ENCODE peak calls at places on chromosome 21, in eight cellular contexts. R, K, M, W, A, P, Z and V are unnamed samples.

GRCh38 chr21:44290327-44291077 is 4.8 kb downstream of the AIRE start:
- DNase-seq in R (no peak), K (no peak), M (no peak), W (no peak), A (no peak), P (no peak), Z (no peak), V (no peak)

GRCh38 chr21:34889287-34889536 is 159.9 kb downstream of the RUNX1 start:
- DNase-seq in R (peak), K (peak), M (peak), W (peak), A (no peak), P (peak), Z (peak), V (no peak)

GRCh38 chr21:32456497-32456918 is 44.0 kb downstream of the EVA1C start:
- DNase-seq in R (no peak), K (no peak), M (peak), W (no peak), A (no peak), P (peak), Z (no peak), V (no peak)

GRCh38 chr21:44397431-44398031 is 44.1 kb downstream of the TRPM2 start:
- DNase-seq in R (no peak), K (no peak), M (no peak), W (no peak), A (no peak), P (no peak), Z (no peak), V (no peak)

GRCh38 chr21:20882462-20883415 is 115.5 kb upstream of the NCAM2 start:
- DNase-seq in R (no peak), K (no peak), M (peak), W (no peak), A (no peak), P (peak), Z (peak), V (no peak)

GRCh38 chr21:45289655-45290515 is 2.2 kb upstream of the POFUT2 start:
- DNase-seq in R (no peak), K (no peak), M (no peak), W (no peak), A (no peak), P (no peak), Z (no peak), V (peak)

GRCh38 chr21:34834852-34835501 is 166.2 kb downstream of the CLIC6 start:
- DNase-seq in R (no peak), K (no peak), M (no peak), W (no peak), A (no peak), P (no peak), Z (no peak), V (no peak)

GRCh38 chr21:14273736-14274538 is 58.0 kb downstream of the RBM11 start:
- DNase-seq in R (no peak), K (peak), M (peak), W (no peak), A (no peak), P (peak), Z (no peak), V (no peak)

GRCh38 chr21:32316363-32317215 is 17.9 kb downstream of the MRAP start:
- DNase-seq in R (no peak), K (no peak), M (no peak), W (no peak), A (no peak), P (no peak), Z (no peak), V (no peak)

GRCh38 chr21:29771491-29772066 is 168.2 kb downstream of the GRIK1 start:
- DNase-seq in R (no peak), K (no peak), M (peak), W (no peak), A (no peak), P (no peak), Z (no peak), V (no peak)

GRCh38 chr21:44533891-44534627 is 5.9 kb downstream of the KRTAP10-1 start:
- DNase-seq in R (no peak), K (no peak), M (no peak), W (no peak), A (no peak), P (no peak), Z (no peak), V (peak)

GRCh38 chr21:30152792-30153191 is 13.8 kb downstream of the CLDN17 start:
- DNase-seq in R (no peak), K (no peak), M (peak), W (no peak), A (no peak), P (no peak), Z (no peak), V (no peak)

GRCh38 chr21:35217504-35218060 is 168.5 kb upstream of the RUNX1 start:
- DNase-seq in R (no peak), K (no peak), M (peak), W (no peak), A (no peak), P (no peak), Z (no peak), V (no peak)

GRCh38 chr21:44049606-44050005 is 37.5 kb downstream of the TRAPPC10 start:
- DNase-seq in R (no peak), K (no peak), M (no peak), W (no peak), A (no peak), P (no peak), Z (no peak), V (no peak)

GRCh38 chr21:44857127-44857892 is 16.2 kb downstream of the PTTG1IP start:
- DNase-seq in R (no peak), K (no peak), M (no peak), W (no peak), A (no peak), P (no peak), Z (no peak), V (no peak)

GRCh38 chr21:21057349-21058062 is 59.3 kb downstream of the NCAM2 start:
- DNase-seq in R (no peak), K (no peak), M (no peak), W (no peak), A (no peak), P (no peak), Z (no peak), V (no peak)

GRCh38 chr21:35138665-35139381 is 89.7 kb upstream of the RUNX1 start:
- DNase-seq in R (peak), K (no peak), M (peak), W (no peak), A (no peak), P (no peak), Z (no peak), V (no peak)

GRCh38 chr21:44966135-44967081 is 26.6 kb downstream of the SLX9 start:
- DNase-seq in R (no peak), K (peak), M (no peak), W (no peak), A (no peak), P (peak), Z (no peak), V (no peak)

GRCh38 chr21:16644690-16645089 is 868.2 kb upstream of the CXADR start:
- DNase-seq in R (no peak), K (no peak), M (peak), W (no peak), A (no peak), P (no peak), Z (no peak), V (no peak)

GRCh38 chr21:32994305-32994704 is 31.4 kb upstream of the OLIG2 start:
- DNase-seq in R (no peak), K (no peak), M (peak), W (no peak), A (no peak), P (no peak), Z (no peak), V (no peak)

DNA sequence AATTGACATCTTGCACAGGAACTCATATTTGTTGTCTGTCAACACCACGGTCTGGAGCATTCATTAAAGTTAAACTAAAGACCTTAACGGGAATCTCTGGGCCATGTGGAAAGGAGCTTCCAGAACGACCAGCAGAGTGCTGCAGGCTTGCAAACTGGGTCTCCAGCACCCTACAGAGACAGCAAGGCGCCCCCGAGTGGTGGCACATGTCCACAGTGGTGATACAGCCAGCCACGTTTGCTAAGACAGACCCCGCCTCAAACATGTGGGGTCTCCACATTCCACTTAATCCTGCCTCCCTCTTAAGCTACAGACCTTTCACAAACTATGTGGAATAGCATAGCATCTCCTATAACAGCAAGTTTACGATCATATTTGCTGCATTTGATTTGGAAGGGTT is 96.5 kb upstream of the BACE2 start:
- DNase-seq in R (no peak), K (no peak), M (no peak), W (no peak), A (no peak), P (no peak), Z (peak), V (no peak)
- TF ChIP-seq CTCF in R (no peak), K (no peak), M (peak), W (no peak), A (no peak), P (no peak), Z (no peak), V (no peak)

GRCh38 chr21:23968722-23969647 is 1638.3 kb downstream of the MRPL39 start:
- DNase-seq in R (peak), K (no peak), M (no peak), W (no peak), A (no peak), P (peak), Z (peak), V (peak)
- TF ChIP-seq CTCF in R (peak), K (peak), M (peak), W (peak), A (peak), P (peak), Z (peak), V (no peak)

GRCh38 chr21:15586752-15587436 is 142.9 kb upstream of the USP25 start:
- DNase-seq in R (no peak), K (no peak), M (no peak), W (no peak), A (no peak), P (no peak), Z (no peak), V (no peak)

GRCh38 chr21:15592957-15593356 is 136.8 kb upstream of the USP25 start:
- DNase-seq in R (no peak), K (no peak), M (no peak), W (no peak), A (no peak), P (no peak), Z (no peak), V (no peak)

DNA sequence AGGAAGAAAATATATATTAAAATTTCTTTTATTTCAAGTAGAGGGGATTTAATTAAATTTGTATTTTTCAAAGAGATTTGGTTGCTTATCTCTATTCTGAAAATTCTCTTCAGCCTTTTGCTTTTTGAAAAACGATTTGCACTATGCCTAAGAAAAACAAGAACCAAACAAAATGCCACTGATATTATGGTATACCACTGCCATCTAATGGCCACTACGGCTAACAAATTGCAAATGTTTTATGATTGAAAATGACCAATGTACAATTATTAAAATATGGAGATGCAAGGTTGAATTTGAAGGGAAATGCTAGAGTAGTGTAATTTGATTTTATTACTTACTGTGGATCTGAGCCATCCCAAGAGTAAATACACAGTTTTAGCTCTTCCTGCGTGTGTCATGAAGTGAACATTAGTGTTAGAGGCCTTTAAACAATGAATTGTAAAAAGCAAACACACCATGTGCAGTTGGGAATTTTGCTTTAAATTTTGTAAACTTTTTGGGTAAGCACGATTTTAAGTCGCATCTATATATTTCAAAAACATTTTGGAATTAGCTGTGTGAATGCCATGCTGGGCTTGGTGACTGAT is 137.4 kb upstream of the USP25 start:
- DNase-seq in R (peak), K (no peak), M (peak), W (no peak), A (no peak), P (peak), Z (peak), V (no peak)
- TF ChIP-seq CTCF in R (peak), K (peak), M (peak), W (peak), A (peak), P (peak), Z (peak), V (no peak)

DNA sequence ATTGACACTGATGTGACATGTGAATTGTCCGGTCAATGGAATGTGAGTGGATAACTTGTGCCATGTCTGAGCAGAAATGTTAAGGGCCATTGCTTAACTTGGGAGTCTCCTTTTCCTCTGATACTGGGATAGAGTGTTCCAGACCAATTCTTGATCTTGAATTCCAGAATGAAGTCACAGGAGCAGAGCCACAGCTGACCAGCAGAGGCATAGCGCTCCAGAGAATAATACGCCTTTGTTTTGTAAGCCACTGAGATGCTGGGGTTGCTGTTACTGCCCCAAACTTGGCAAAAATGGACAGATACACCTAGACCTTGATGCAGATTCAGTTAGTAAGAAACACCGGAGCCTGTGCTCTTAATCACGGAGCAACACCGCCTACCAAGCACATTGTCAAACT is 6.3 kb downstream of the KCNJ6 start:
- DNase-seq in R (no peak), K (no peak), M (no peak), W (no peak), A (no peak), P (no peak), Z (no peak), V (no peak)
- TF ChIP-seq CTCF in R (no peak), K (no peak), M (no peak), W (no peak), A (no peak), P (no peak), Z (no peak), V (no peak)

GRCh38 chr21:39387461-39388037 is 38.7 kb upstream of the HMGN1 start:
- DNase-seq in R (peak), K (peak), M (peak), W (peak), A (peak), P (peak), Z (peak), V (peak)

GRCh38 chr21:39386899-39387298 is 38.0 kb upstream of the HMGN1 start:
- DNase-seq in R (no peak), K (no peak), M (no peak), W (no peak), A (no peak), P (no peak), Z (no peak), V (no peak)

GRCh38 chr21:39386194-39386593 is 37.3 kb upstream of the HMGN1 start:
- DNase-seq in R (peak), K (no peak), M (peak), W (no peak), A (no peak), P (peak), Z (no peak), V (no peak)

GRCh38 chr21:39388811-39389155 is 39.9 kb upstream of the HMGN1 start:
- DNase-seq in R (no peak), K (no peak), M (no peak), W (no peak), A (no peak), P (no peak), Z (no peak), V (no peak)

DNA sequence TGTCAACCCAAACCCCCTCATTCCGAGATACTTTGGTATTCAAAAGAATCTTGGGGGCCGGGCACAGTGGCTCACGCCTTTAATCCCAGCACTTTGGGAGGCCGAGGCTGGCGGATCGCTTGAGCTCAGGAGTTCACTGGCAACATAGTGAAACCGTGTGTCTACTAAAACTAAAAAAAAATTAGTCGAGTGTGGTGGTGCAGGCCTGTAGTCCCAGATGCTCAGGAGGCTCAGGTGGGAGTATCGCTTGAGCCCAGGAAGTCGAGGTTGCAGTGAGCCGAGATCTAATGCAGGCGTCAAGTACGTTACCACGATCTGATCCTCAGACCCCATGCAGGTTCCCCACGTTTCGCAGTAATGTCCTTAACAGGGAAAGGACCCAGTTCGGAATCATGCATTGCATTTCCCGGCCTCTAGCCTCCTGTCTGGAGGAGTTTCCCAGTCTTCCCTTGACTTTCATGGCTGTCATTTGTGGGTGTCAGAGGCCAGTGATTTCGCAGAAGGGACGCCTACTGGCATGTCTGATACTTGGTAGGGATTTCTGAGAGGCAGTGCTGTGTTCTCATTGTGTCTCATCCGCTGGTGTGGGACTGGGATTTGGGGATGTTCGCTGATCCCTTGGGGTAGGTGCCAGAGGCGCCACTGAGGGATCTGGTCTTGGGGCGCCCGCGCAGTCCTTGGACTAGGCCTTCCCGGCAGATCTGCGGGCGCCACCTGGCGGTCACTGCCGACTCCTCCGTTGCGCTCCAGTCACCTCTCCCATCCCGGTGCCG is 39.3 kb upstream of the HMGN1 start:
- DNase-seq in R (peak), K (peak), M (peak), W (peak), A (peak), P (peak), Z (peak), V (peak)
- TF ChIP-seq CTCF in R (peak), K (peak), M (peak), W (peak), A (peak), P (peak), Z (peak), V (peak)

GRCh38 chr21:26027696-26028095 is 142.9 kb downstream of the APP start:
- DNase-seq in R (no peak), K (no peak), M (peak), W (no peak), A (no peak), P (no peak), Z (no peak), V (no peak)

GRCh38 chr21:26028183-26028582 is 142.4 kb downstream of the APP start:
- DNase-seq in R (no peak), K (no peak), M (no peak), W (no peak), A (no peak), P (no peak), Z (no peak), V (no peak)

GRCh38 chr21:26032263-26032662 is 138.3 kb downstream of the APP start:
- DNase-seq in R (no peak), K (no peak), M (peak), W (no peak), A (no peak), P (no peak), Z (no peak), V (no peak)
- TF ChIP-seq CTCF in R (no peak), K (no peak), M (peak), W (no peak), A (no peak), P (no peak), Z (no peak), V (no peak)

GRCh38 chr21:27423906-27424595 is 457.2 kb upstream of the ADAMTS5 start:
- DNase-seq in R (no peak), K (no peak), M (peak), W (no peak), A (no peak), P (no peak), Z (no peak), V (no peak)

GRCh38 chr21:27425574-27425973 is 458.7 kb upstream of the ADAMTS5 start:
- DNase-seq in R (no peak), K (no peak), M (no peak), W (no peak), A (no peak), P (no peak), Z (no peak), V (no peak)

GRCh38 chr21:27424601-27425000 is 457.7 kb upstream of the ADAMTS5 start:
- DNase-seq in R (no peak), K (no peak), M (peak), W (no peak), A (no peak), P (no peak), Z (no peak), V (no peak)

GRCh38 chr21:27426196-27426595 is 459.3 kb upstream of the ADAMTS5 start:
- DNase-seq in R (no peak), K (no peak), M (no peak), W (no peak), A (no peak), P (no peak), Z (no peak), V (no peak)

DNA sequence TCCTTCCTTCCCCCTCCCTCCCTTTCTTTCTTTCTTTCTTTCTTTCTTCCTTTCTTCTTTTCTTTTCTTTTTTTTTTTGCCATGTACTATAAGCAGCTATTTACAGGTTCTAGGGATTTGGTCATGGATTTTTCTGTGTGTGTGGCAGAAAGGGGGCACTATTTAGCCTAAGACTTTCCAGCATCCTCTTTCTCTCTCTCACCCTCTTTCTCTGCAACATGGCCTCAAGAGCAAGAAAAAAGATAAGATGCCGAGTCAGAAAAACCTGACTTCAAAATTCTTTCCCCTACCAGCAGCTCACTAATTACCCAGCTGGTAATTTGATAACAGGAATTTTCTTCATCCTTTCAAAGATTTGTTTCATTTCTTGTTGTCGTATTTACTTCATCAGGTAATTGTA is 458.3 kb upstream of the ADAMTS5 start:
- DNase-seq in R (no peak), K (no peak), M (peak), W (no peak), A (no peak), P (no peak), Z (no peak), V (no peak)
- TF ChIP-seq CTCF in R (no peak), K (no peak), M (no peak), W (no peak), A (no peak), P (no peak), Z (no peak), V (no peak)

DNA sequence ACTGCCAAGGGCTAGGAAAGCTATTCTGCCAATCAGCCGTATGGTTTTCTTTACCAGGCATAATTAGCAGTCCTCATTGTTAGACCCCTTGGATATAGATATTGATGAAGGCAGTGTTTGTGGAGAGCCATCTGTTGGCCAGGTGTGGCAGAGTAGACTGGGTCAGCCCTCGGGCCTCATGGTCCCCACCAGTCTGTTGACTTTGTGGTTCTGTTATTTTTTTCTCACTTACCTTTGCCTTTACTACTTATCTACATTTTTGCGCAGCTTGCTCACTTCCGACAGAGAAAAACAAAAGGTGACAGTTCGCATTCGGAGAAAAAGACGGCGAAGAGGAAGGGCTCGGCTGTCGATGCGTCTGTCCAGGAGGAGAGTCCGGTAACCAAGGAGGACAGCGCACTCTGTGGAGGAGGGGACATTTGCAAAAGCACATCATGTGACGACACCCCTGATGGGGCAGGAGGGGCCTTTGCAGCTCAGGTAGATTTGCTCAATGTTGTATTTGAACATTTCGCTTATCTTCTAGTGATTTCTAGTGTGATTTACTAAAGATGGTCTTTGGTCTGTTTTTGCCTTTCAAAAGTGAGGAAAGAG is 2.3 kb downstream of the PCNT start:
- DNase-seq in R (no peak), K (no peak), M (peak), W (no peak), A (no peak), P (peak), Z (no peak), V (no peak)
- TF ChIP-seq CTCF in R (peak), K (no peak), M (no peak), W (no peak), A (no peak), P (no peak), Z (no peak), V (no peak)

GRCh38 chr21:42107881-42108553 is 36.9 kb downstream of the UMODL1 start:
- DNase-seq in R (peak), K (peak), M (peak), W (no peak), A (no peak), P (peak), Z (peak), V (peak)
- TF ChIP-seq CTCF in R (peak), K (peak), M (no peak), W (peak), A (peak), P (peak), Z (peak), V (no peak)